ENCODE peak calls at places on chromosomes 1 and 21, in six cellular contexts. One of them, this sample, is unnamed.

GRCh38 chr1:89877756-89878155 is 56.9 kb downstream of the LRRC8D start:
- DNase-seq in activated CD4-positive, CD25-positive, alpha-beta regulatory T cell treated with anti-CD3 and anti-CD28 coated beads, Interleukin-2, amount 50 U/mL, for 16 hours: no peak
- DNase-seq in progenitor cell of endocrine pancreas: no peak
- DNase-seq in putamen: no peak
- DNase-seq in EL: no peak
- DNase-seq in MM.1S: no peak
- DNase-seq in this sample: no peak

GRCh38 chr1:61851849-61852692 is 109.8 kb downstream of the PATJ start:
- DNase-seq in activated CD4-positive, CD25-positive, alpha-beta regulatory T cell treated with anti-CD3 and anti-CD28 coated beads, Interleukin-2, amount 50 U/mL, for 16 hours: no peak
- DNase-seq in progenitor cell of endocrine pancreas: no peak
- DNase-seq in putamen: peak
- DNase-seq in EL: peak
- DNase-seq in MM.1S: peak
- DNase-seq in this sample: no peak

GRCh38 chr1:11706292-11706691 is 14.8 kb downstream of the DRAXIN start:
- DNase-seq in activated CD4-positive, CD25-positive, alpha-beta regulatory T cell treated with anti-CD3 and anti-CD28 coated beads, Interleukin-2, amount 50 U/mL, for 16 hours: no peak
- DNase-seq in progenitor cell of endocrine pancreas: no peak
- DNase-seq in putamen: no peak
- DNase-seq in EL: no peak
- DNase-seq in MM.1S: no peak
- DNase-seq in this sample: no peak

GRCh38 chr1:212285685-212286436 is 651 bp downstream of the PPP2R5A start:
- DNase-seq in activated CD4-positive, CD25-positive, alpha-beta regulatory T cell treated with anti-CD3 and anti-CD28 coated beads, Interleukin-2, amount 50 U/mL, for 16 hours: peak
- DNase-seq in progenitor cell of endocrine pancreas: peak
- DNase-seq in putamen: peak
- DNase-seq in EL: peak
- DNase-seq in MM.1S: peak
- DNase-seq in this sample: peak

GRCh38 chr1:48043524-48043923 is 46.3 kb upstream of the TRABD2B start:
- DNase-seq in activated CD4-positive, CD25-positive, alpha-beta regulatory T cell treated with anti-CD3 and anti-CD28 coated beads, Interleukin-2, amount 50 U/mL, for 16 hours: no peak
- DNase-seq in progenitor cell of endocrine pancreas: no peak
- DNase-seq in putamen: no peak
- DNase-seq in EL: no peak
- DNase-seq in MM.1S: no peak
- DNase-seq in this sample: peak

GRCh38 chr21:17340081-17340480 is 172.8 kb upstream of the CXADR start:
- DNase-seq in activated CD4-positive, CD25-positive, alpha-beta regulatory T cell treated with anti-CD3 and anti-CD28 coated beads, Interleukin-2, amount 50 U/mL, for 16 hours: no peak
- DNase-seq in progenitor cell of endocrine pancreas: no peak
- DNase-seq in putamen: no peak
- DNase-seq in EL: no peak
- DNase-seq in MM.1S: no peak
- DNase-seq in this sample: no peak

GRCh38 chr1:31605908-31606427 is 11.5 kb upstream of the HCRTR1 start:
- DNase-seq in activated CD4-positive, CD25-positive, alpha-beta regulatory T cell treated with anti-CD3 and anti-CD28 coated beads, Interleukin-2, amount 50 U/mL, for 16 hours: no peak
- DNase-seq in progenitor cell of endocrine pancreas: no peak
- DNase-seq in putamen: no peak
- DNase-seq in EL: peak
- DNase-seq in MM.1S: peak
- DNase-seq in this sample: no peak

GRCh38 chr1:206706298-206706791 is 21.6 kb downstream of the MAPKAPK2 start:
- DNase-seq in activated CD4-positive, CD25-positive, alpha-beta regulatory T cell treated with anti-CD3 and anti-CD28 coated beads, Interleukin-2, amount 50 U/mL, for 16 hours: no peak
- DNase-seq in progenitor cell of endocrine pancreas: no peak
- DNase-seq in putamen: no peak
- DNase-seq in EL: peak
- DNase-seq in MM.1S: no peak
- DNase-seq in this sample: no peak

GRCh38 chr1:15459771-15460719 is 3.5 kb downstream of the CELA2A start:
- DNase-seq in activated CD4-positive, CD25-positive, alpha-beta regulatory T cell treated with anti-CD3 and anti-CD28 coated beads, Interleukin-2, amount 50 U/mL, for 16 hours: no peak
- DNase-seq in progenitor cell of endocrine pancreas: no peak
- DNase-seq in putamen: peak
- DNase-seq in EL: peak
- DNase-seq in MM.1S: no peak
- DNase-seq in this sample: no peak

GRCh38 chr1:173870252-173871075 is 2.3 kb downstream of the ZBTB37 start:
- DNase-seq in activated CD4-positive, CD25-positive, alpha-beta regulatory T cell treated with anti-CD3 and anti-CD28 coated beads, Interleukin-2, amount 50 U/mL, for 16 hours: no peak
- DNase-seq in progenitor cell of endocrine pancreas: no peak
- DNase-seq in putamen: peak
- DNase-seq in EL: no peak
- DNase-seq in MM.1S: no peak
- DNase-seq in this sample: no peak

GRCh38 chr1:117544509-117545109 is 61.2 kb upstream of the TENT5C start:
- DNase-seq in activated CD4-positive, CD25-positive, alpha-beta regulatory T cell treated with anti-CD3 and anti-CD28 coated beads, Interleukin-2, amount 50 U/mL, for 16 hours: no peak
- DNase-seq in progenitor cell of endocrine pancreas: no peak
- DNase-seq in putamen: no peak
- DNase-seq in EL: no peak
- DNase-seq in MM.1S: no peak
- DNase-seq in this sample: no peak

GRCh38 chr21:41711416-41712023 is 55.3 kb downstream of the RIPK4 start:
- DNase-seq in activated CD4-positive, CD25-positive, alpha-beta regulatory T cell treated with anti-CD3 and anti-CD28 coated beads, Interleukin-2, amount 50 U/mL, for 16 hours: no peak
- DNase-seq in progenitor cell of endocrine pancreas: no peak
- DNase-seq in putamen: no peak
- DNase-seq in EL: no peak
- DNase-seq in MM.1S: no peak
- DNase-seq in this sample: no peak

GRCh38 chr1:201454568-201454967 is 14.4 kb downstream of the PHLDA3 start:
- DNase-seq in activated CD4-positive, CD25-positive, alpha-beta regulatory T cell treated with anti-CD3 and anti-CD28 coated beads, Interleukin-2, amount 50 U/mL, for 16 hours: no peak
- DNase-seq in progenitor cell of endocrine pancreas: no peak
- DNase-seq in putamen: no peak
- DNase-seq in EL: no peak
- DNase-seq in MM.1S: no peak
- DNase-seq in this sample: no peak